ENCODE peak calls at places on chromosomes 3 and 15, in five cellular contexts. Y is NCI-H2081; O is stimulated activated CD8-positive, alpha-beta memory T cell treated with anti-CD3 and anti-CD28 coated beads, Interleukin-7, amount 100 ng/mL, for 24 hours; D is posterior cingulate gyrus; P is EH. B is an unnamed sample.

GRCh38 chr3:10975695-10976234 is 16.8 kb upstream of the SLC6A1 start:
- DNase-seq in O (no peak), P (no peak), Y (no peak), D (no peak), B (peak; percentile 9)

GRCh38 chr3:188262913-188263683 is 109.1 kb downstream of the LPP start:
- DNase-seq in P (peak; percentile 96), O (no peak), Y (peak; percentile 33), D (peak; percentile 87), B (peak; percentile 96)

GRCh38 chr3:148074057-148074456 is 623.6 kb upstream of the AGTR1 start:
- DNase-seq in P (no peak), O (no peak), D (no peak), Y (no peak), B (no peak)

GRCh38 chr3:184895350-184895749 is 83.4 kb downstream of the VPS8 start:
- DNase-seq in Y (no peak), P (no peak), D (no peak), O (no peak), B (no peak)

GRCh38 chr3:18425641-18426403 is 683 bp upstream of the SATB1 start:
- DNase-seq in O (peak; percentile 41), P (no peak), Y (peak; percentile 80), D (peak; percentile 87), B (peak; percentile 19)

GRCh38 chr15:66394472-66394871 is 7.8 kb downstream of the MAP2K1 start:
- DNase-seq in P (no peak), Y (no peak), O (no peak), D (no peak), B (no peak)

GRCh38 chr15:31337352-31338031 is 10.9 kb downstream of the KLF13 start:
- DNase-seq in D (peak; percentile 14), P (no peak), Y (no peak), O (no peak), B (no peak)

GRCh38 chr15:56913670-56914069 is 4.8 kb upstream of the TCF12 start:
- DNase-seq in D (no peak), O (no peak), Y (no peak), P (peak; percentile 64), B (no peak)

GRCh38 chr3:99895706-99896441 is 78.2 kb downstream of the CMSS1 start:
- DNase-seq in D (no peak), O (no peak), P (peak; percentile 96), Y (no peak), B (peak; percentile 100)

GRCh38 chr3:60053518-60054265 is 1003.9 kb upstream of the CFAP20DC start:
- DNase-seq in Y (no peak), O (peak; percentile 16), D (no peak), P (peak; percentile 34), B (no peak)

GRCh38 chr3:23263796-23264195 is 60.7 kb downstream of the UBE2E2 start:
- DNase-seq in D (no peak), O (no peak), P (peak; percentile 77), Y (no peak), B (peak; percentile 89)

GRCh38 chr3:82000773-82001172 is 239.3 kb upstream of the GBE1 start:
- DNase-seq in Y (peak; percentile 40), D (peak; percentile 76), O (no peak), P (no peak), B (no peak)